ENCODE peak calls at places on chromosomes 2 and 18, in four cellular contexts. D, L, Z and C are unnamed samples.

GRCh38 chr2:167946367-167946955 is 300.9 kb downstream of the STK39 start:
- DNase-seq in D (no peak), L (no peak), Z (no peak), C (no peak)

GRCh38 chr2:39584283-39584972 is 81.3 kb upstream of the TMEM178A start:
- DNase-seq in Z (no peak), D (no peak), L (no peak), C (no peak)

GRCh38 chr2:74099835-74100234 is 47.9 kb downstream of the BOLA3 start:
- DNase-seq in L (no peak), Z (no peak), D (no peak), C (no peak)

GRCh38 chr18:75170916-75171315 is 38.0 kb downstream of the PTGR3 start:
- DNase-seq in L (no peak), Z (no peak), D (no peak), C (peak; percentile 57)

GRCh38 chr18:63022429-63023022 is 297.0 kb downstream of the BCL2 start:
- DNase-seq in Z (no peak), L (no peak), D (no peak), C (no peak)

GRCh38 chr2:71643674-71644357 is 190.5 kb downstream of the DYSF start:
- DNase-seq in L (no peak), Z (peak; percentile 8), D (no peak), C (no peak)

GRCh38 chr2:199602896-199603482 is 145.2 kb upstream of the SATB2 start:
- DNase-seq in Z (no peak), L (no peak), D (no peak), C (no peak)

GRCh38 chr18:13253786-13254755 is 35.5 kb downstream of the LDLRAD4 start:
- DNase-seq in Z (no peak), D (no peak), L (no peak), C (peak; percentile 60)

GRCh38 chr18:40375811-40376210 is 1579.2 kb upstream of the PIK3C3 start:
- DNase-seq in D (no peak), L (no peak), Z (no peak), C (no peak)

GRCh38 chr2:45964226-45964841 is 312.9 kb downstream of the PRKCE start:
- DNase-seq in D (peak; percentile 59), L (no peak), Z (peak; percentile 94), C (peak; percentile 89)

GRCh38 chr2:191869781-191870180 is 22.9 kb upstream of the CAVIN2 start:
- DNase-seq in Z (no peak), L (no peak), D (no peak), C (no peak)

GRCh38 chr2:112547333-112547732 is 5.1 kb downstream of the POLR1B start:
- DNase-seq in D (no peak), Z (peak; percentile 8), L (no peak), C (no peak)

GRCh38 chr2:217800433-217801114 is 202.2 kb downstream of the TNS1 start:
- DNase-seq in D (peak; percentile 25), L (no peak), Z (no peak), C (no peak)

GRCh38 chr18:63823516-63824219 is 48.5 kb downstream of the SERPINB7 start:
- DNase-seq in L (peak; percentile 50), D (no peak), Z (no peak), C (no peak)

GRCh38 chr2:43623052-43623451 is 14.0 kb upstream of the PLEKHH2 start:
- DNase-seq in Z (no peak), L (no peak), D (peak; percentile 56), C (no peak)

GRCh38 chr2:241541564-241542277 is 16.8 kb upstream of the BOK start:
- DNase-seq in L (no peak), Z (no peak), D (no peak), C (no peak)

GRCh38 chr18:57437782-57438668 is 2.9 kb downstream of the ONECUT2 start:
- DNase-seq in D (no peak), L (peak; percentile 97), Z (peak; percentile 33), C (no peak)

GRCh38 chr18:21444465-21445023 is 156.0 kb downstream of the ESCO1 start:
- DNase-seq in Z (peak; percentile 55), L (peak; percentile 34), D (peak; percentile 51), C (no peak)

GRCh38 chr2:240933048-240933965 is 27.2 kb downstream of the CROCC2 start:
- DNase-seq in D (peak; percentile 23), L (peak; percentile 6), Z (no peak), C (peak; percentile 81)

GRCh38 chr2:172461591-172462392 is 34.4 kb downstream of the ITGA6 start:
- DNase-seq in Z (peak; percentile 38), D (peak; percentile 40), L (peak; percentile 66), C (no peak)

GRCh38 chr2:228377533-228377932 is 196.0 kb upstream of the SPHKAP start:
- DNase-seq in L (no peak), Z (no peak), D (no peak), C (no peak)

GRCh38 chr18:79791141-79791972 is 6.4 kb upstream of the KCNG2 start:
- DNase-seq in D (peak; percentile 44), L (no peak), Z (peak; percentile 73), C (no peak)

GRCh38 chr2:226799976-226800940 is 638 bp upstream of the IRS1 start:
- DNase-seq in L (peak; percentile 38), D (peak; percentile 78), Z (no peak), C (no peak)

GRCh38 chr2:226797989-226798421 is 1.6 kb downstream of the IRS1 start:
- DNase-seq in L (no peak), D (no peak), Z (no peak), C (no peak)

GRCh38 chr2:226797289-226797988 is 2.2 kb downstream of the IRS1 start:
- DNase-seq in Z (no peak), L (no peak), D (peak; percentile 51), C (no peak)

GRCh38 chr2:226799211-226799975 is at the start of gene IRS1:
- DNase-seq in L (peak; percentile 60), D (peak; percentile 82), Z (peak; percentile 62), C (peak; percentile 89)

DNA sequence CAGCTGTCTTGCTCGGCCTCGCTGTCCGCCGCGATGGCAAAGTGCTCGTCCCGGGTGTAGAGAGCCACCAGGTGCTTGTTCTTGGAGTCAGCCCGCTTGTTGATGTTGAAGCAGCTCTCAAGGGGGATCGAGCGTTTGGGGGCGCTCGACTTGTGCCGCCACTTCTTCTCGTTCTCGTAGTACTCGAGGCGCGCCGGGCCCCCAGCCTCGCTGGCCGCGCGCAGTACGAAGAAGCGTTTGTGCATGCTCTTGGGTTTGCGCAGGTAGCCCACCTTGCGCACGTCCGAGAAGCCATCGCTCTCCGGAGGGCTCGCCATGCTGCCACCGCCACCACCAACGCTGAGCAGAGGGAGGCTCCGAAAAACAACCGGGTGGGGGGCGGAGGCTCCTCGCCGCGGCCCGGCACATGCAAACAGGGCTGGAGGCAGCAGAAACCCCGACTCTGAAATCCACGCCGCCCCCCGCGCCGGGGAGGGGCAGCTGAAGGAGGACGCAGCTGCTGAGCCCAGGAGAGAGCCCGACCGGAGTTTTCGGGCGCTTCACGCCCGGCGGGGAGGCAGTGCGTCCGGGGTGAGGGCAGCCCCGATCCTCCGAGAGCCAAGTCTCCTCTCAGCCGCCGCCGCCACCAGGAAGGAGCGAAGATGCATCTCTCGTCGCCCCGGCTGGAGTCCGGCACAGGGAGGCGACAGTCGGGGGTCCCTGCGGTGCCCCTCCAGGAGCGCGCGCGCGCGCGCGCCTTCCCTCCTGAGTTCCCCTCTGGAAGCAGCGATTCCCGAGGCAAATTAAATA is 1.0 kb downstream of the IRS1 start:
- DNase-seq in L (no peak), D (peak; percentile 67), Z (peak; percentile 43), C (no peak)
- TF ChIP-seq CTCF in L (no peak), D (no peak), Z (peak; percentile 57), C (peak; percentile 36)

DNA sequence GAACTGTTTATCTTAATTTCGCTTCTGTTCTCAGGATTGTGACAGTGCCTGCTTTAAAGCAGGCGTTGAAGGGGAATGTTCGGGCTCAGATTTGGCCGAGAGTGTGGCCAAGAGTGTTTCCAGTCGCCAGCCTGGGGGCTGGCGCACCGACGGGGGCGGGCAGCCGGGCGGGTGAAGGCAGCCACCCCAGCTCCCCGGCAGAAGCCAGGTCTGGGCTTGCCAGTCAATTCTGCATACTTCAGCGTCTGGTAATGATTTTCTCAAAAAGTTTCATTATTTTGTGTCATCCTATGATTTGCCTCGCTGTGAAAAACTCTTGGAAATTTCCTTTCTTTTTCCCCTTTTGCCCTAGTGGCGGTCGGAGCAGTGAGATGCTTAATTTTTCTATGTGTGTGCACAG is 778 bp downstream of the FAM228A start:
- DNase-seq in L (no peak), Z (peak; percentile 26), D (no peak), C (no peak)
- TF ChIP-seq CTCF in L (no peak), Z (no peak), D (no peak), C (no peak)

GRCh38 chr2:178924817-178925216 is 117.6 kb upstream of the TTN start:
- DNase-seq in D (no peak), L (no peak), Z (no peak), C (no peak)
- TF ChIP-seq CTCF in D (no peak), L (no peak), Z (no peak), C (no peak)

GRCh38 chr18:68314403-68314802 is 400.5 kb downstream of the TMX3 start:
- DNase-seq in Z (no peak), D (no peak), L (no peak), C (no peak)
- TF ChIP-seq CTCF in Z (no peak), D (no peak), L (no peak), C (no peak)

GRCh38 chr2:50851891-50852290 is 180.0 kb downstream of the NRXN1 start:
- DNase-seq in Z (no peak), L (no peak), D (no peak), C (no peak)
- TF ChIP-seq CTCF in Z (no peak), L (no peak), D (no peak), C (no peak)

GRCh38 chr2:102235491-102235890 is 48.7 kb downstream of the IL1RL2 start:
- DNase-seq in L (no peak), Z (no peak), D (no peak), C (no peak)
- TF ChIP-seq CTCF in L (peak; percentile 45), Z (no peak), D (no peak), C (peak; percentile 15)